ENCODE peak calls at places on chromosome 21, in eight cellular contexts. F is GOT3; T is germinal center; A is GM03348; N is CD4-positive, alpha-beta memory T cell; V is Calu3; E is nephron progenitor cell; G is GM06990. Z is an unnamed sample.

GRCh38 chr21:33902349-33902748 is 13.3 kb downstream of the ATP5PO start:
- DNase-seq in E (no peak), V (no peak), T (no peak), G (no peak), A (no peak), N (no peak), F (no peak), Z (no peak)

GRCh38 chr21:26437326-26438009 is 135.6 kb downstream of the CYYR1 start:
- DNase-seq in T (no peak), V (no peak), E (no peak), G (no peak), N (no peak), F (no peak), A (peak; percentile 25), Z (no peak)

GRCh38 chr21:27333091-27333490 is 366.2 kb upstream of the ADAMTS5 start:
- DNase-seq in T (no peak), A (peak; percentile 12), G (no peak), E (no peak), N (no peak), V (no peak), F (no peak), Z (no peak)

GRCh38 chr21:26061437-26061836 is 109.1 kb downstream of the APP start:
- DNase-seq in F (no peak), N (no peak), E (no peak), V (no peak), T (no peak), A (no peak), G (no peak), Z (no peak)

GRCh38 chr21:41226853-41227252 is 58.9 kb downstream of the BACE2 start:
- DNase-seq in G (no peak), E (no peak), N (no peak), V (no peak), F (no peak), T (no peak), A (no peak), Z (no peak)

GRCh38 chr21:37562920-37563640 is 196.5 kb downstream of the DYRK1A start:
- DNase-seq in G (no peak), A (no peak), N (no peak), V (peak; percentile 11), T (peak; percentile 22), E (no peak), F (no peak), Z (no peak)

GRCh38 chr21:29117372-29117955 is 13.0 kb upstream of the MAP3K7CL start:
- DNase-seq in E (no peak), T (peak; percentile 18), N (no peak), V (no peak), A (no peak), G (peak; percentile 70), F (no peak), Z (peak; percentile 7)

GRCh38 chr21:38329176-38329575 is 72.4 kb downstream of the KCNJ15 start:
- DNase-seq in E (no peak), F (no peak), V (no peak), N (no peak), A (no peak), G (no peak), T (no peak), Z (no peak)

GRCh38 chr21:35974801-35975200 is 85.5 kb downstream of the SETD4 start:
- DNase-seq in F (no peak), V (peak; percentile 39), T (no peak), G (no peak), N (no peak), A (no peak), E (no peak), Z (no peak)

GRCh38 chr21:34679056-34679455 is 10.3 kb downstream of the CLIC6 start:
- DNase-seq in T (no peak), N (no peak), A (no peak), G (no peak), F (no peak), E (no peak), V (no peak), Z (no peak)

GRCh38 chr21:38832664-38833063 is 26.9 kb downstream of the ETS2 start:
- DNase-seq in T (no peak), V (no peak), N (no peak), E (no peak), G (no peak), F (no peak), A (no peak), Z (no peak)

GRCh38 chr21:46443910-46444309 is 14.8 kb upstream of the DIP2A start:
- DNase-seq in N (no peak), G (no peak), E (no peak), T (no peak), V (no peak), A (no peak), F (no peak), Z (no peak)

GRCh38 chr21:25862596-25862995 is 127.8 kb downstream of the GABPA start:
- DNase-seq in A (peak; percentile 20), E (peak; percentile 4), V (peak; percentile 3), N (peak; percentile 14), G (no peak), T (peak; percentile 30), F (no peak), Z (peak; percentile 67)

GRCh38 chr21:31108969-31109368 is 70.7 kb upstream of the KRTAP19-8 start:
- DNase-seq in T (peak; percentile 22), E (no peak), N (no peak), A (peak; percentile 34), F (no peak), G (no peak), V (no peak), Z (peak; percentile 73)

GRCh38 chr21:41357546-41357945 is 4.3 kb upstream of the MX2 start:
- DNase-seq in G (no peak), A (no peak), V (no peak), E (no peak), F (no peak), N (no peak), T (no peak), Z (no peak)

GRCh38 chr21:17900990-17901385 is 81.8 kb upstream of the C21orf91 start:
- DNase-seq in G (no peak), A (no peak), F (no peak), V (no peak), N (no peak), E (no peak), T (no peak), Z (no peak)

GRCh38 chr21:33875026-33875695 is 40.4 kb downstream of the ATP5PO start:
- DNase-seq in N (no peak), A (no peak), T (no peak), V (no peak), E (no peak), G (no peak), F (no peak), Z (no peak)

GRCh38 chr21:17818158-17819113 is 720 bp downstream of the C21orf91 start:
- DNase-seq in E (peak; percentile 58), V (peak; percentile 13), T (peak; percentile 41), F (no peak), G (peak; percentile 58), N (peak; percentile 55), A (peak; percentile 57), Z (peak; percentile 75)

GRCh38 chr21:39736716-39737115 is 8.3 kb upstream of the IGSF5 start:
- DNase-seq in G (no peak), A (no peak), E (no peak), T (no peak), F (no peak), V (no peak), N (no peak), Z (no peak)

GRCh38 chr21:43761886-43762285 is 14.2 kb downstream of the CSTB start:
- DNase-seq in F (no peak), T (no peak), E (no peak), G (no peak), V (no peak), N (no peak), A (no peak), Z (no peak)

GRCh38 chr21:33588485-33589335 is at the start of gene DONSON:
- DNase-seq in T (peak; percentile 97), A (peak; percentile 99), G (peak; percentile 88), V (peak; percentile 91), E (peak; percentile 97), F (peak; percentile 69), N (peak; percentile 88), Z (peak; percentile 86)

GRCh38 chr21:24076179-24076578 is 1531.1 kb downstream of the MRPL39 start:
- DNase-seq in T (no peak), G (no peak), N (no peak), A (no peak), F (no peak), E (no peak), V (no peak), Z (peak; percentile 7)

GRCh38 chr21:36859744-36860501 is 106.5 kb downstream of the HLCS start:
- DNase-seq in G (peak; percentile 59), V (peak; percentile 84), N (peak; percentile 8), F (no peak), A (peak; percentile 68), E (peak; percentile 52), T (peak; percentile 51), Z (peak; percentile 87)

GRCh38 chr21:42614391-42614790 is 39.0 kb upstream of the PDE9A start:
- DNase-seq in T (no peak), G (no peak), V (no peak), N (peak; percentile 72), A (no peak), F (no peak), E (no peak), Z (no peak)

GRCh38 chr21:45788198-45788597 is 144.7 kb downstream of the PCBP3 start:
- DNase-seq in G (no peak), A (no peak), V (no peak), T (no peak), F (no peak), N (no peak), E (no peak), Z (no peak)

GRCh38 chr21:18951291-18952038 is 547.9 kb upstream of the TMPRSS15 start:
- DNase-seq in T (no peak), A (no peak), N (no peak), E (peak; percentile 32), F (no peak), G (no peak), V (no peak), Z (peak; percentile 84)

GRCh38 chr21:27244796-27245195 is 277.9 kb upstream of the ADAMTS5 start:
- DNase-seq in G (no peak), T (no peak), N (no peak), E (no peak), F (no peak), A (no peak), V (no peak), Z (no peak)

GRCh38 chr21:39663066-39663465 is 50.3 kb downstream of the B3GALT5 start:
- DNase-seq in A (no peak), N (no peak), T (no peak), G (no peak), V (no peak), E (no peak), F (no peak), Z (no peak)

GRCh38 chr21:40074710-40075109 is 207.5 kb downstream of the PCP4 start:
- DNase-seq in G (no peak), V (no peak), A (no peak), T (no peak), E (no peak), N (no peak), F (no peak), Z (no peak)

GRCh38 chr21:41411449-41412089 is 14.5 kb upstream of the MX1 start:
- DNase-seq in V (peak; percentile 24), F (no peak), T (no peak), N (no peak), E (no peak), G (no peak), A (no peak), Z (peak; percentile 54)

GRCh38 chr21:39215078-39215477 is 31.8 kb upstream of the PSMG1 start:
- DNase-seq in V (no peak), G (no peak), E (no peak), N (no peak), A (no peak), F (no peak), T (no peak), Z (no peak)

GRCh38 chr21:16302851-16303282 is 573.1 kb downstream of the USP25 start:
- DNase-seq in E (no peak), G (no peak), F (no peak), N (no peak), V (no peak), A (peak; percentile 44), T (no peak), Z (peak; percentile 78)

GRCh38 chr21:26753822-26754221 is 91.4 kb downstream of the ADAMTS1 start:
- DNase-seq in V (no peak), F (no peak), G (no peak), N (no peak), E (no peak), T (no peak), A (no peak), Z (peak; percentile 39)

GRCh38 chr21:34806423-34806822 is 137.6 kb downstream of the CLIC6 start:
- DNase-seq in E (no peak), T (no peak), F (no peak), A (no peak), V (no peak), G (no peak), N (no peak), Z (no peak)